ENCODE peak calls at places on chromosomes 1 and 21, in nine cellular contexts. O, K, D, V, L, R, P, H and C are unnamed samples. For H3K4me1 and H3K27me3, the result is how much of the 10 kb centered on the place peaks cover.

GRCh38 chr1:75134939-75135828 is 996 bp downstream of the LHX8 start:
- DNase-seq in O (no peak), K (no peak), D (no peak), V (no peak), L (peak), R (peak), P (no peak), H (peak), C (no peak)

GRCh38 chr1:39406533-39407478 is 84.6 kb upstream of the BMP8A start:
- DNase-seq in O (no peak), K (no peak), D (no peak), V (no peak), L (peak), R (no peak), P (peak), H (no peak), C (no peak)

GRCh38 chr1:236502972-236503639 is 20.7 kb upstream of the LGALS8 start:
- DNase-seq in O (peak), K (peak), D (peak), V (no peak), L (peak), R (no peak), P (peak), H (peak), C (peak)

GRCh38 chr1:95021794-95022193 is 51.0 kb downstream of the ALG14 start:
- DNase-seq in O (no peak), K (no peak), D (no peak), V (no peak), L (peak), R (no peak), P (peak), H (no peak), C (no peak)

GRCh38 chr21:44444286-44444931 is 10.9 kb upstream of the LRRC3 start:
- DNase-seq in O (peak), K (no peak), D (peak), V (no peak), L (no peak), R (no peak), P (no peak), H (peak), C (no peak)

GRCh38 chr1:175188936-175189335 is 3.6 kb downstream of the KIAA0040 start:
- DNase-seq in O (peak), K (no peak), D (no peak), V (peak), L (no peak), R (no peak), P (no peak), H (no peak), C (no peak)

GRCh38 chr21:41992576-41992975 is 17.6 kb downstream of the ZBTB21 start:
- DNase-seq in O (no peak), K (no peak), D (no peak), V (no peak), L (no peak), R (no peak), P (no peak), H (no peak), C (no peak)

GRCh38 chr1:243799908-243800307 is 50.1 kb downstream of the AKT3 start:
- DNase-seq in O (no peak), K (no peak), D (no peak), V (no peak), L (no peak), R (no peak), P (no peak), H (no peak), C (no peak)

GRCh38 chr1:16236091-16236494 is 890 bp downstream of the CPLANE2 start:
- DNase-seq in O (peak), K (no peak), D (peak), V (peak), L (no peak), R (peak), P (no peak), H (peak), C (peak)

GRCh38 chr1:209241481-209241880 is 342.0 kb upstream of the CAMK1G start:
- DNase-seq in O (no peak), K (no peak), D (no peak), V (no peak), L (no peak), R (no peak), P (no peak), H (no peak), C (no peak)

GRCh38 chr1:220904861-220905260 is 25.6 kb downstream of the HLX start:
- DNase-seq in O (no peak), K (no peak), D (no peak), V (no peak), L (no peak), R (no peak), P (no peak), H (no peak), C (no peak)

GRCh38 chr1:19067187-19067911 is 110.9 kb upstream of the IFFO2 start:
- DNase-seq in O (no peak), K (peak), D (no peak), V (no peak), L (no peak), R (peak), P (no peak), H (no peak), C (no peak)

GRCh38 chr1:37930246-37931142 is 16.4 kb downstream of the INPP5B start:
- DNase-seq in O (no peak), K (no peak), D (no peak), V (no peak), L (peak), R (no peak), P (no peak), H (no peak), C (no peak)

GRCh38 chr1:184622136-184622823 is 132.4 kb downstream of the EDEM3 start:
- DNase-seq in O (peak), K (peak), D (no peak), V (no peak), L (peak), R (no peak), P (peak), H (no peak), C (no peak)

GRCh38 chr1:53402891-53403655 is 56.1 kb upstream of the DMRTB1 start:
- DNase-seq in O (no peak), K (no peak), D (no peak), V (no peak), L (no peak), R (no peak), P (no peak), H (no peak), C (no peak)

GRCh38 chr21:28904961-28905435 is 87.7 kb downstream of the LTN1 start:
- DNase-seq in O (no peak), K (no peak), D (no peak), V (no peak), L (no peak), R (no peak), P (no peak), H (no peak), C (no peak)

GRCh38 chr1:34101151-34101550 is 63.9 kb downstream of the CSMD2 start:
- DNase-seq in O (no peak), K (no peak), D (no peak), V (no peak), L (peak), R (no peak), P (peak), H (no peak), C (no peak)

GRCh38 chr1:163999131-163999530 is 559.9 kb upstream of the PBX1 start:
- DNase-seq in O (no peak), K (no peak), D (no peak), V (no peak), L (no peak), R (no peak), P (no peak), H (no peak), C (no peak)

GRCh38 chr1:231918239-231919015 is 291.8 kb downstream of the DISC1 start:
- DNase-seq in O (no peak), K (no peak), D (no peak), V (peak), L (peak), R (no peak), P (peak), H (no peak), C (peak)

GRCh38 chr21:35059742-35060141 is 10.6 kb upstream of the RUNX1 start:
- DNase-seq in O (no peak), K (no peak), D (no peak), V (no peak), L (peak), R (no peak), P (peak), H (no peak), C (no peak)

GRCh38 chr1:162678439-162678838 is 46.2 kb downstream of the DDR2 start:
- DNase-seq in O (no peak), K (peak), D (peak), V (no peak), L (peak), R (no peak), P (peak), H (no peak), C (no peak)

GRCh38 chr1:247914941-247915662 is 5.0 kb upstream of the OR2T8 start:
- DNase-seq in O (no peak), K (no peak), D (no peak), V (no peak), L (no peak), R (no peak), P (no peak), H (no peak), C (no peak)

GRCh38 chr1:14571810-14572767 is 26.4 kb upstream of the KAZN start:
- DNase-seq in O (no peak), K (no peak), D (no peak), V (no peak), L (no peak), R (no peak), P (no peak), H (peak), C (no peak)

GRCh38 chr1:9397984-9398526 is 105.4 kb downstream of the SPSB1 start:
- DNase-seq in O (no peak), K (no peak), D (no peak), V (no peak), L (peak), R (no peak), P (peak), H (no peak), C (no peak)

GRCh38 chr1:147515046-147515869 is 26.0 kb upstream of the BCL9 start:
- DNase-seq in O (no peak), K (no peak), D (peak), V (no peak), L (peak), R (no peak), P (peak), H (peak), C (peak)

GRCh38 chr1:63663301-63663700 is 70.1 kb downstream of the PGM1 start:
- DNase-seq in O (no peak), K (no peak), D (peak), V (no peak), L (peak), R (no peak), P (peak), H (no peak), C (peak)

GRCh38 chr1:63663873-63664272 is 70.7 kb downstream of the PGM1 start:
- DNase-seq in O (no peak), K (no peak), D (no peak), V (no peak), L (peak), R (no peak), P (peak), H (no peak), C (no peak)

GRCh38 chr1:63665824-63666223 is 72.6 kb downstream of the PGM1 start:
- DNase-seq in O (no peak), K (no peak), D (no peak), V (no peak), L (no peak), R (no peak), P (no peak), H (no peak), C (no peak)

GRCh38 chr1:63664742-63665141 is 71.5 kb downstream of the PGM1 start:
- DNase-seq in O (no peak), K (no peak), D (no peak), V (no peak), L (no peak), R (no peak), P (no peak), H (no peak), C (no peak)

GRCh38 chr1:63665410-63665809 is 72.2 kb downstream of the PGM1 start:
- DNase-seq in O (no peak), K (no peak), D (no peak), V (no peak), L (no peak), R (no peak), P (no peak), H (no peak), C (no peak)
- H3K4me1 ChIP-seq in O (under half), K (under half), D (half or more), V (under half), L (under half), R (under half), P (under half), H (under half), C (under half)

DNA sequence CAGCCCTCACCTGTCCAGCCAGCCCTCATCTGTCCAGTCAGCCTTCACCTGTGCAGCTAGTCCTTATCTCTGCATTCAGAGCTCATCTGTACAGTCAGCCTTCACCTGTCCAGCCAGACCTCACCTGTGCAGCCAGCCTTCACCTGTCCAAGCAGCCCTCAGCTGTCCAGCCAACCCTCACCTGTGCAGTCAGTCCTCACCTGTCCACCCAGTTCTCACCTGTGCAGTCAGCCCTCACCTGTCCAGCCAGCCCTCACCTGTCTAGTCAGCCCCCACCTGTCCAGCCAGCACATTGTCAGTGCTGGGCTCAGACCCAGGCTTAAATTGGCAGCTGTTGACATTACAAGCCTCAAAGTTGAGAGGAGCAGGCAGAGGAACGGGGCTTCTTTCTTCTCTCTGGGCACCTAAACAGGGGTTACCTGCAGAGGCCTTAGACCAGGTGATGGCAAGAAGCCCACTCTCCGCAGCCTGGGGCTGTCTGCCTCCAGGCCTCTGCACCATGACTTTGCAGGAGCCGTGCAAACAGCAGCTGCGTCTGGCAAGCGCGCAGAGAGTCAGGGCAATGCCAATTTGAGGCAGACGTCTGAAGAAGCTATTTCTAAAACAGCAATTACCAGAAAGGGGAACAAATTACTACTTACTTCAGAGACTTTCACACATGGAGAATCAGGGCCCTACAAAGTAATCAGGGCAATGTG is 506.1 kb downstream of the NPHP4 start:
- DNase-seq in O (no peak), K (no peak), D (no peak), V (no peak), L (no peak), R (no peak), P (no peak), H (no peak), C (no peak)
- H3K27me3 ChIP-seq in O (under half), K (under half), D (under half), V (under half), L (under half), R (under half), P (under half), H (under half), C (under half)

GRCh38 chr1:223642155-223642689 is 23.3 kb downstream of the CAPN8 start:
- DNase-seq in O (no peak), K (no peak), D (no peak), V (no peak), L (no peak), R (no peak), P (no peak), H (no peak), C (no peak)
- H3K27ac ChIP-seq in O (no peak), K (no peak), D (no peak), V (no peak), L (no peak), R (no peak), P (no peak), H (no peak), C (no peak)

GRCh38 chr1:208153386-208153785 is 90.8 kb downstream of the PLXNA2 start:
- DNase-seq in O (no peak), K (no peak), D (no peak), V (no peak), L (no peak), R (no peak), P (no peak), H (no peak), C (no peak)

GRCh38 chr1:208149213-208149612 is 95.0 kb downstream of the PLXNA2 start:
- DNase-seq in O (no peak), K (no peak), D (no peak), V (no peak), L (no peak), R (no peak), P (no peak), H (no peak), C (no peak)

GRCh38 chr1:208149776-208150514 is 94.2 kb downstream of the PLXNA2 start:
- DNase-seq in O (peak), K (no peak), D (no peak), V (no peak), L (no peak), R (no peak), P (no peak), H (no peak), C (no peak)

GRCh38 chr1:208148380-208148779 is 95.8 kb downstream of the PLXNA2 start:
- DNase-seq in O (no peak), K (no peak), D (no peak), V (no peak), L (no peak), R (no peak), P (no peak), H (no peak), C (no peak)

GRCh38 chr1:208150810-208151458 is 93.2 kb downstream of the PLXNA2 start:
- DNase-seq in O (peak), K (no peak), D (no peak), V (no peak), L (no peak), R (no peak), P (no peak), H (no peak), C (no peak)
- H3K4me1 ChIP-seq in O (under half), K (under half), D (under half), V (under half), L (under half), R (under half), P (under half), H (under half), C (under half)

GRCh38 chr1:207620573-207620893 is 24.4 kb upstream of the CR1L start:
- DNase-seq in O (no peak), K (no peak), D (no peak), V (no peak), L (no peak), R (no peak), P (no peak), H (no peak), C (no peak)

GRCh38 chr1:207619833-207620572 is 24.9 kb upstream of the CR1L start:
- DNase-seq in O (no peak), K (no peak), D (peak), V (no peak), L (peak), R (no peak), P (peak), H (peak), C (peak)
- H3K27me3 ChIP-seq in O (under half), K (under half), D (under half), V (under half), L (under half), R (under half), P (under half), H (under half), C (under half)

GRCh38 chr1:12144969-12145368 is 21.8 kb upstream of the TNFRSF1B start:
- DNase-seq in O (peak), K (no peak), D (no peak), V (no peak), L (no peak), R (peak), P (no peak), H (no peak), C (no peak)

GRCh38 chr1:12144236-12144635 is 22.6 kb upstream of the TNFRSF1B start:
- DNase-seq in O (peak), K (no peak), D (no peak), V (no peak), L (no peak), R (no peak), P (no peak), H (no peak), C (no peak)

GRCh38 chr1:12142891-12143630 is 23.7 kb upstream of the TNFRSF1B start:
- DNase-seq in O (peak), K (no peak), D (no peak), V (no peak), L (no peak), R (peak), P (no peak), H (no peak), C (no peak)

GRCh38 chr1:12142141-12142823 is 24.5 kb upstream of the TNFRSF1B start:
- DNase-seq in O (peak), K (no peak), D (no peak), V (no peak), L (no peak), R (peak), P (no peak), H (no peak), C (no peak)

GRCh38 chr1:12143631-12144155 is 23.1 kb upstream of the TNFRSF1B start:
- DNase-seq in O (peak), K (peak), D (no peak), V (no peak), L (peak), R (peak), P (peak), H (no peak), C (peak)
- H3K27ac ChIP-seq in O (peak), K (peak), D (no peak), V (no peak), L (peak), R (peak), P (no peak), H (no peak), C (no peak)

GRCh38 chr1:205701405-205701804 is 21.1 kb upstream of the SLC45A3 start:
- DNase-seq in O (no peak), K (no peak), D (no peak), V (no peak), L (no peak), R (peak), P (no peak), H (no peak), C (no peak)
- H3K4me1 ChIP-seq in O (under half), K (under half), D (under half), V (under half), L (under half), R (under half), P (under half), H (under half), C (under half)

DNA sequence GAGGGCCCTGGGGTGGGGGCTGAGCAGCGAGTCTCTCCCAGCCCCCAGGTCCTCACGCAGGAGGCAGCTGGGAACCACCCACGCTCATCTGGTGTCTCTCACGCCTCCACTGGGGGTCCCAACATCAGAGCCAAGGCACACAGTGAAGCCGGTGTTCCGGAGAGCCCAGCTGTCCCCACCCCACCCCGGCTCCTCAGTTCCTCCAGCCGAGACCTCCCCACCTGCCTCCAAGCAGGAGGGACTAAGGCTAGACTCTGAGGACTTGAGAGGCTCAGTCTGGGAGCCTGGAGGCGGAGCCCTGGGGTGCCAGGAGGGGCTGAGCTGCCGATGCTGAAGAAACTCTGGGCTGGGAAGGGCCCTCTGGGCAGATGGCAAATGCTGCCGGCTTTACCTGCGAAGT is 1.6 kb upstream of the HPCA start:
- DNase-seq in O (peak), K (no peak), D (no peak), V (no peak), L (no peak), R (peak), P (no peak), H (no peak), C (no peak)
- H3K27me3 ChIP-seq in O (under half), K (under half), D (under half), V (under half), L (under half), R (under half), P (under half), H (under half), C (half or more)

GRCh38 chr1:89347296-89347695 is 16.6 kb upstream of the GBP6 start:
- DNase-seq in O (no peak), K (no peak), D (no peak), V (no peak), L (no peak), R (no peak), P (no peak), H (no peak), C (no peak)

GRCh38 chr1:89354210-89354609 is 9.6 kb upstream of the GBP6 start:
- DNase-seq in O (no peak), K (no peak), D (no peak), V (no peak), L (no peak), R (no peak), P (no peak), H (no peak), C (no peak)

GRCh38 chr1:89351622-89352311 is 12.1 kb upstream of the GBP6 start:
- DNase-seq in O (no peak), K (no peak), D (no peak), V (no peak), L (no peak), R (no peak), P (no peak), H (no peak), C (no peak)

GRCh38 chr1:89352421-89352820 is 11.4 kb upstream of the GBP6 start:
- DNase-seq in O (no peak), K (no peak), D (no peak), V (no peak), L (no peak), R (no peak), P (no peak), H (no peak), C (no peak)

DNA sequence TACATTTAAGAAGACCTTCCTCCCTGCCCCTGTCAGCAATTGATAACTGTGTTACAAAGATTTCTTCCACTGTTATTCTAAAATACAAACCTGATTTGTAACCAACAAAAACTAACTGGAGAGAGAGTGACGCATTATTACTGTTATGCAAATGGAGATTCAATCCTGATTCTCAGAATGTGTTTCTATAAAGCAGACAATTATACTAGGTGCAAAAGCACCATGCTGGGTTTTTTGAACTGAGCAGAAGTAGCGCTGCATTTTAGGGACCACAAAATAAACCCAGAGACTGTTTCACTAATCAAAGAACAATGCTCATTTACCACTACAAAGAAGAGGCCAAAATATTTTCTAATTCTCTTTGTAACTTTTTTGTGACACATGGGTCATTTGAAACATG is 13.6 kb upstream of the GBP6 start:
- DNase-seq in O (no peak), K (no peak), D (no peak), V (no peak), L (no peak), R (no peak), P (no peak), H (no peak), C (no peak)
- H3K27ac ChIP-seq in O (no peak), K (no peak), D (no peak), V (no peak), L (no peak), R (no peak), P (no peak), H (no peak), C (no peak)